ENCODE peak calls at places on chromosome 19, in six cellular contexts. B is GM13977, M is H9, K is body of pancreas, Y is foreskin fibroblast, I is bronchial epithelial cell. S is an unnamed sample.

GRCh38 chr19:19627716-19628498 is at the start of gene LPAR2:
- DNase-seq in B (peak; percentile 98), M (peak; percentile 78), K (peak; percentile 76), Y (peak; percentile 57), I (no peak), S (no peak)

GRCh38 chr19:51784922-51785690 is 9.9 kb upstream of the FPR3 start:
- DNase-seq in B (no peak), M (no peak), K (peak; percentile 17), Y (peak; percentile 6), I (peak; percentile 62), S (peak; percentile 80)

GRCh38 chr19:35843676-35844481 is 8.4 kb downstream of the NPHS1 start:
- DNase-seq in B (no peak), M (peak; percentile 96), K (peak; percentile 69), Y (no peak), I (peak; percentile 6), S (no peak)

GRCh38 chr19:17950310-17951150 is 16.4 kb upstream of the KCNN1 start:
- DNase-seq in B (peak; percentile 65), M (peak; percentile 52), K (no peak), Y (no peak), I (no peak), S (no peak)

GRCh38 chr19:35462476-35462953 is 14.5 kb downstream of the FFAR2 start:
- DNase-seq in B (peak; percentile 75), M (no peak), K (no peak), Y (no peak), I (no peak), S (peak; percentile 0)

GRCh38 chr19:43634877-43635560 is 4.6 kb downstream of the CADM4 start:
- DNase-seq in B (no peak), M (peak; percentile 64), K (no peak), Y (peak; percentile 48), I (no peak), S (no peak)

GRCh38 chr19:54207908-54208783 is 7.5 kb downstream of the RPS9 start:
- DNase-seq in B (peak; percentile 61), M (no peak), K (peak; percentile 72), Y (peak; percentile 86), I (peak; percentile 43), S (no peak)

GRCh38 chr19:958967-959685 is 25.0 kb upstream of the WDR18 start:
- DNase-seq in B (no peak), M (no peak), K (no peak), Y (peak; percentile 54), I (peak; percentile 73), S (peak; percentile 51)

GRCh38 chr19:616276-616675 is 17.1 kb downstream of the POLRMT start:
- DNase-seq in B (no peak), M (no peak), K (no peak), Y (no peak), I (no peak), S (no peak)

GRCh38 chr19:13301627-13302334 is 151.6 kb downstream of the IER2 start:
- DNase-seq in B (no peak), M (no peak), K (no peak), Y (no peak), I (no peak), S (no peak)

GRCh38 chr19:49889687-49890348 is 6.9 kb downstream of the IL4I1 start:
- DNase-seq in B (peak; percentile 73), M (peak; percentile 93), K (peak; percentile 66), Y (peak; percentile 90), I (peak; percentile 62), S (no peak)

GRCh38 chr19:29636553-29637325 is 28.5 kb upstream of the PLEKHF1 start:
- DNase-seq in B (no peak), M (no peak), K (no peak), Y (peak; percentile 32), I (no peak), S (no peak)

GRCh38 chr19:36225219-36225892 is 10.4 kb downstream of the ZNF146 start:
- DNase-seq in B (no peak), M (no peak), K (no peak), Y (peak; percentile 56), I (peak; percentile 21), S (peak; percentile 39)

GRCh38 chr19:16442386-16443276 is 29.1 kb downstream of the EPS15L1 start:
- DNase-seq in B (no peak), M (no peak), K (peak; percentile 27), Y (no peak), I (no peak), S (no peak)

GRCh38 chr19:4678881-4679379 is 8.8 kb upstream of the MYDGF start:
- DNase-seq in B (no peak), M (peak; percentile 98), K (no peak), Y (no peak), I (no peak), S (no peak)

GRCh38 chr19:5864725-5865486 is 5.4 kb downstream of the FUT5 start:
- DNase-seq in B (no peak), M (no peak), K (no peak), Y (no peak), I (no peak), S (no peak)
- TF ChIP-seq CTCF in B (no peak), M (peak; percentile 43), K (no peak), Y (no peak), I (peak; percentile 24), S (peak; percentile 62)

GRCh38 chr19:39434123-39435076 is 1.3 kb downstream of the RPS16 start:
- DNase-seq in B (no peak), M (no peak), K (no peak), Y (no peak), I (no peak), S (no peak)
- TF ChIP-seq CTCF in B (no peak), M (no peak), K (no peak), Y (no peak), I (no peak), S (no peak)

GRCh38 chr19:33333151-33333550 is 30.8 kb upstream of the CEBPA start:
- DNase-seq in B (no peak), M (no peak), K (no peak), Y (no peak), I (no peak), S (no peak)

GRCh38 chr19:33333615-33334014 is 31.3 kb upstream of the CEBPA start:
- DNase-seq in B (no peak), M (no peak), K (no peak), Y (no peak), I (peak; percentile 36), S (no peak)

GRCh38 chr19:33329727-33330126 is 27.4 kb upstream of the CEBPA start:
- DNase-seq in B (no peak), M (no peak), K (no peak), Y (no peak), I (no peak), S (no peak)

GRCh38 chr19:33334271-33334670 is 31.9 kb upstream of the CEBPA start:
- DNase-seq in B (no peak), M (no peak), K (no peak), Y (no peak), I (no peak), S (no peak)

DNA sequence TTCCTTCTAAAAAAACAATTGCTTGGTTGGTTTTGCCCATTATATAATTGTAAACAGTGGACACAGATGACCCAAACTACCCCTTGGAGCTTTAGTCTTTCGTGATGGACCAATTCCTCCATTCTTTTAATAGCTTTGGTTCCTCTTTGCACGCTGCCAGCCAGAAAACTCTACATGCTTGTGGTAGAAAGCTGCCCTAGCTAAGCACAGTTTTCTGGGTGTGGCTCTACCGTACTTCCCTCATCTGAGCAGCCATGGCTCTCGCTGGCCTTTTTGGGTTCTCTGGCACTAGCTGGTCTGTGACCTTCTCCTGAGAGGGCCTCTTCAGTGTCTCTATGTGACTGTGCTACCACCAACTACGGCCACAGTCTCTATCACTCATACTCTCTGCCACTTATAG is 29.9 kb upstream of the CEBPA start:
- DNase-seq in B (no peak), M (no peak), K (no peak), Y (no peak), I (no peak), S (no peak)
- TF ChIP-seq CTCF in B (no peak), M (no peak), K (no peak), Y (no peak), I (no peak), S (no peak)

DNA sequence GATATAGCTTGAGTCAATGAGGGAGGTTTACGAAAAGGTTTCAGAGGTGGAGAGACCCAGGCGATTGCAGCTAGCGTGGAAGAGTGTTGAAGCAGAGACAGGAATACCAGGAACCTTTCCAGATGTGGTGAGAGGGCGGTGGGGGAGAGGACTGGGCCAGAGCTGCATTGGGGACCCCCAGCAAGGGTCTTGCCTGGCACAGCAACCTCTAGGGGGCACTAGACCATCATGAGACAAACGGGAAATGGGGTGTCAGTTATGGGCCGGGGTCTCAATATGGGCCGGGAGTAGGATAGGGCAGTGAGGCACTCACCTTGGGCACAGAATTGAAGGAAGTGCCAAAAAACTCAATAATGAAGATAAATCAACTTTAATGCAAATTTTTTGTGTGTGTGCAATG is 2.1 kb upstream of the LRP3 start:
- DNase-seq in B (no peak), M (no peak), K (no peak), Y (no peak), I (no peak), S (no peak)
- TF ChIP-seq CTCF in B (peak; percentile 29), M (peak; percentile 64), K (no peak), Y (peak; percentile 13), I (no peak), S (peak; percentile 57)

DNA sequence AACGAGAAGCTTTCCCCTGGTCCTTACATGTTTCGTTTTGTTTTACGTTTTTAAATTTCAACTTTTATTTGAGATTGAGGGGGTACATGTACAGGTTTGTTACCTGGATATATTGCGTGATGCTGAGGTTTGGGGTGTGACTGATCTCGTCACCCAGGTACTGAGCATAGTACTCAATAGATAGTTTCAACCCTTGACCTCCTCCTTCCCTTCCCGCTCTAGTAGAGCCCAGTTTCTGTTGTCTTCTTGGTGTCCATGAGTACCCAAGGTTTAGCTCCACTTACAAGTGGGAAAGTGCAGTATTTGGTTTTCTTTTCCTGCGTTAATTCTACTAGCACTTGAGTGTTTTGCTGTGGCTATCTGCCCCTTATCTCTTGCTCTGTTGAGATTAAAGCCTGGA is 47.1 kb downstream of the ARHGEF18 start:
- DNase-seq in B (no peak), M (no peak), K (no peak), Y (no peak), I (peak; percentile 26), S (no peak)
- TF ChIP-seq CTCF in B (no peak), M (no peak), K (no peak), Y (no peak), I (no peak), S (no peak)

S was measured in HFFc6.